ENCODE peak calls at places on chromosomes 6 and 20, in four cellular contexts. One of them, this sample, is unnamed.
A peak's percentile ranks its signal among the peaks of the same experiment; 100 is the strongest.

GRCh38 chr20:20241966-20242365 is 125.9 kb upstream of the INSM1 start:
- DNase-seq in ascending aorta: no peak
- DNase-seq in sigmoid colon: no peak
- DNase-seq in DND-41: no peak
- DNase-seq in this sample: no peak

GRCh38 chr6:109172096-109172495 is 76.8 kb downstream of the CEP57L1 start:
- DNase-seq in DND-41: no peak
- DNase-seq in ascending aorta: no peak
- DNase-seq in sigmoid colon: no peak
- DNase-seq in this sample: no peak

GRCh38 chr6:25449774-25450173 is 170.6 kb downstream of the CARMIL1 start:
- DNase-seq in ascending aorta: no peak
- DNase-seq in sigmoid colon: no peak
- DNase-seq in DND-41: no peak
- DNase-seq in this sample: no peak

GRCh38 chr20:64077094-64077493 is 2.2 kb downstream of the RGS19 start:
- DNase-seq in ascending aorta: no peak
- DNase-seq in sigmoid colon: no peak
- DNase-seq in DND-41: peak; percentile 52
- DNase-seq in this sample: no peak

GRCh38 chr6:32058511-32058963 is 20.3 kb downstream of the CYP21A2 start:
- DNase-seq in DND-41: no peak
- DNase-seq in sigmoid colon: no peak
- DNase-seq in ascending aorta: no peak
- DNase-seq in this sample: no peak

GRCh38 chr6:64250126-64250525 is 614.5 kb downstream of the PHF3 start:
- DNase-seq in ascending aorta: no peak
- DNase-seq in DND-41: no peak
- DNase-seq in sigmoid colon: no peak
- DNase-seq in this sample: no peak

GRCh38 chr6:14903176-14904088 is 342.4 kb upstream of the JARID2 start:
- DNase-seq in sigmoid colon: no peak
- DNase-seq in ascending aorta: no peak
- DNase-seq in DND-41: peak; percentile 68
- DNase-seq in this sample: no peak

GRCh38 chr20:62486431-62486954 is 10.7 kb upstream of the GATA5 start:
- DNase-seq in ascending aorta: no peak
- DNase-seq in DND-41: no peak
- DNase-seq in sigmoid colon: no peak
- DNase-seq in this sample: no peak

GRCh38 chr6:16108419-16108818 is 20.5 kb upstream of the MYLIP start:
- DNase-seq in ascending aorta: no peak
- DNase-seq in DND-41: no peak
- DNase-seq in sigmoid colon: no peak
- DNase-seq in this sample: no peak

GRCh38 chr20:59672576-59672975 is 68.2 kb downstream of the PHACTR3 start:
- DNase-seq in ascending aorta: no peak
- DNase-seq in sigmoid colon: no peak
- DNase-seq in DND-41: no peak
- DNase-seq in this sample: no peak

GRCh38 chr20:49037962-49038387 is 8.1 kb upstream of the CSE1L start:
- DNase-seq in DND-41: no peak
- DNase-seq in sigmoid colon: no peak
- DNase-seq in ascending aorta: no peak
- DNase-seq in this sample: peak; percentile 34

GRCh38 chr6:138517635-138518034 is 18.3 kb upstream of the NHSL1 start:
- DNase-seq in sigmoid colon: no peak
- DNase-seq in DND-41: peak; percentile 42
- DNase-seq in ascending aorta: no peak
- DNase-seq in this sample: peak; percentile 50

GRCh38 chr20:62860391-62860923 is 1.2 kb downstream of the TCFL5 start:
- DNase-seq in DND-41: no peak
- DNase-seq in sigmoid colon: no peak
- DNase-seq in ascending aorta: no peak
- DNase-seq in this sample: no peak

GRCh38 chr20:63475209-63475608 is 2.8 kb upstream of the KCNQ2 start:
- DNase-seq in ascending aorta: no peak
- DNase-seq in DND-41: peak; percentile 37
- DNase-seq in sigmoid colon: no peak
- DNase-seq in this sample: no peak

GRCh38 chr20:23350855-23351838 is 556 bp downstream of the NXT1 start:
- DNase-seq in sigmoid colon: peak; percentile 79
- DNase-seq in DND-41: peak; percentile 69
- DNase-seq in ascending aorta: peak; percentile 33
- DNase-seq in this sample: peak; percentile 59

GRCh38 chr20:40770564-40771307 is 81.7 kb upstream of the MAFB start:
- DNase-seq in ascending aorta: no peak
- DNase-seq in sigmoid colon: peak; percentile 71
- DNase-seq in DND-41: peak; percentile 19
- DNase-seq in this sample: no peak

GRCh38 chr6:42279144-42279781 is 61.6 kb upstream of the MRPS10 start:
- DNase-seq in DND-41: no peak
- DNase-seq in sigmoid colon: peak; percentile 71
- DNase-seq in ascending aorta: no peak
- DNase-seq in this sample: no peak

GRCh38 chr6:12538881-12539357 is 177.6 kb upstream of the PHACTR1 start:
- DNase-seq in sigmoid colon: no peak
- DNase-seq in ascending aorta: no peak
- DNase-seq in DND-41: no peak
- DNase-seq in this sample: no peak

GRCh38 chr6:106334646-106335448 is 9.3 kb upstream of the ATG5 start:
- DNase-seq in ascending aorta: no peak
- DNase-seq in DND-41: peak; percentile 51
- DNase-seq in sigmoid colon: peak; percentile 71
- DNase-seq in this sample: peak; percentile 56

GRCh38 chr6:152720964-152721363 is 23.3 kb downstream of the MYCT1 start:
- DNase-seq in DND-41: no peak
- DNase-seq in ascending aorta: no peak
- DNase-seq in sigmoid colon: no peak
- DNase-seq in this sample: no peak

GRCh38 chr6:132063204-132063603 is 112.0 kb upstream of the CCN2 start:
- DNase-seq in DND-41: no peak
- DNase-seq in ascending aorta: no peak
- DNase-seq in sigmoid colon: no peak
- DNase-seq in this sample: no peak

GRCh38 chr20:24634855-24635254 is 165.4 kb downstream of the SYNDIG1 start:
- DNase-seq in ascending aorta: no peak
- DNase-seq in DND-41: no peak
- DNase-seq in sigmoid colon: no peak
- DNase-seq in this sample: no peak

GRCh38 chr20:25287631-25288290 is 39.9 kb downstream of the PYGB start:
- DNase-seq in DND-41: no peak
- DNase-seq in ascending aorta: no peak
- DNase-seq in sigmoid colon: peak; percentile 18
- DNase-seq in this sample: no peak

GRCh38 chr6:39426057-39426592 is 103.6 kb upstream of the KCNK16 start:
- DNase-seq in DND-41: no peak
- DNase-seq in sigmoid colon: no peak
- DNase-seq in ascending aorta: no peak
- DNase-seq in this sample: no peak

GRCh38 chr6:31738048-31738979 is 1.5 kb upstream of the MSH5 start:
- DNase-seq in DND-41: peak; percentile 89
- DNase-seq in sigmoid colon: no peak
- DNase-seq in ascending aorta: no peak
- DNase-seq in this sample: peak; percentile 84

GRCh38 chr6:156410649-156411048 is 366.5 kb upstream of the ARID1B start:
- DNase-seq in sigmoid colon: no peak
- DNase-seq in ascending aorta: no peak
- DNase-seq in DND-41: no peak
- DNase-seq in this sample: peak; percentile 14

GRCh38 chr20:45951474-45951873 is 17.0 kb downstream of the PCIF1 start:
- DNase-seq in sigmoid colon: no peak
- DNase-seq in ascending aorta: no peak
- DNase-seq in DND-41: no peak
- DNase-seq in this sample: no peak

DNA sequence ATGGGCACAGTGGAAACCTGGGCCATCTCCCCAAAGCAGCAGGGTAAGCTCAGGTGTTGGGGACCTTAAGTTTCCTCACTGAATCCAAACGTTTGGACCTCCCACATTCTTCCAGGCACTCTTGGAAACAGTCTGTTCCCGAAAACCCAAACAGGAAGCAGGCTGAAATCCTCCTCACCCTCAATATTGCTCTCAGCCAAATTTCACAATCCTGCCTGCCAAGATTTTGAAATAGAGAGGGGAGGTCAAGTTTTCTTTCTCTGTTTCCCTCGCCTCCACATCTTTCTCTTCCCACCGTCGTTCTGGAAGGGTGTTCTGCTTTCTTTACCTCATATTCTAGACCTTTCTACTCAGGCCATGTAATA is 392.0 kb upstream of the SASH1 start:
- DNase-seq in ascending aorta: no peak
- DNase-seq in DND-41: no peak
- DNase-seq in sigmoid colon: no peak
- DNase-seq in this sample: no peak
- H3K27ac ChIP-seq in ascending aorta: peak overlapping the region; percentile 26
- H3K27ac ChIP-seq in DND-41: no peak overlapping the region
- H3K27ac ChIP-seq in sigmoid colon: peak overlapping the region; percentile 23
- H3K27ac ChIP-seq in this sample: no peak overlapping the region

GRCh38 chr20:17889226-17889625 is 79.4 kb downstream of the SNX5 start:
- DNase-seq in ascending aorta: no peak
- DNase-seq in sigmoid colon: no peak
- DNase-seq in DND-41: no peak
- DNase-seq in this sample: no peak
- H3K27ac ChIP-seq in ascending aorta: no peak overlapping the region
- H3K27ac ChIP-seq in sigmoid colon: no peak overlapping the region
- H3K27ac ChIP-seq in DND-41: no peak overlapping the region
- H3K27ac ChIP-seq in this sample: no peak overlapping the region

GRCh38 chr20:44736170-44737021 is 9.3 kb upstream of the KCNK15 start:
- DNase-seq in ascending aorta: no peak
- DNase-seq in DND-41: peak; percentile 46
- DNase-seq in sigmoid colon: peak; percentile 88
- DNase-seq in this sample: peak; percentile 28

GRCh38 chr20:44734938-44735337 is 10.7 kb upstream of the KCNK15 start:
- DNase-seq in sigmoid colon: no peak
- DNase-seq in ascending aorta: no peak
- DNase-seq in DND-41: no peak
- DNase-seq in this sample: no peak

GRCh38 chr20:44733341-44734069 is 12.2 kb upstream of the KCNK15 start:
- DNase-seq in sigmoid colon: peak; percentile 86
- DNase-seq in DND-41: peak; percentile 76
- DNase-seq in ascending aorta: no peak
- DNase-seq in this sample: peak; percentile 54

GRCh38 chr20:44737116-44737515 is 8.5 kb upstream of the KCNK15 start:
- DNase-seq in sigmoid colon: no peak
- DNase-seq in ascending aorta: no peak
- DNase-seq in DND-41: no peak
- DNase-seq in this sample: no peak

GRCh38 chr20:44735816-44736169 is 9.9 kb upstream of the KCNK15 start:
- DNase-seq in DND-41: no peak
- DNase-seq in ascending aorta: no peak
- DNase-seq in sigmoid colon: no peak
- DNase-seq in this sample: no peak
- H3K27ac ChIP-seq in DND-41: no peak overlapping the region
- H3K27ac ChIP-seq in ascending aorta: peak overlapping the region; percentile 80
- H3K27ac ChIP-seq in sigmoid colon: peak overlapping the region; percentile 33
- H3K27ac ChIP-seq in this sample: no peak overlapping the region

GRCh38 chr6:139636391-139636790 is 261.9 kb upstream of the CITED2 start:
- DNase-seq in ascending aorta: no peak
- DNase-seq in sigmoid colon: no peak
- DNase-seq in DND-41: no peak
- DNase-seq in this sample: no peak
- H3K27ac ChIP-seq in ascending aorta: no peak overlapping the region
- H3K27ac ChIP-seq in sigmoid colon: no peak overlapping the region
- H3K27ac ChIP-seq in DND-41: no peak overlapping the region
- H3K27ac ChIP-seq in this sample: no peak overlapping the region

DNA sequence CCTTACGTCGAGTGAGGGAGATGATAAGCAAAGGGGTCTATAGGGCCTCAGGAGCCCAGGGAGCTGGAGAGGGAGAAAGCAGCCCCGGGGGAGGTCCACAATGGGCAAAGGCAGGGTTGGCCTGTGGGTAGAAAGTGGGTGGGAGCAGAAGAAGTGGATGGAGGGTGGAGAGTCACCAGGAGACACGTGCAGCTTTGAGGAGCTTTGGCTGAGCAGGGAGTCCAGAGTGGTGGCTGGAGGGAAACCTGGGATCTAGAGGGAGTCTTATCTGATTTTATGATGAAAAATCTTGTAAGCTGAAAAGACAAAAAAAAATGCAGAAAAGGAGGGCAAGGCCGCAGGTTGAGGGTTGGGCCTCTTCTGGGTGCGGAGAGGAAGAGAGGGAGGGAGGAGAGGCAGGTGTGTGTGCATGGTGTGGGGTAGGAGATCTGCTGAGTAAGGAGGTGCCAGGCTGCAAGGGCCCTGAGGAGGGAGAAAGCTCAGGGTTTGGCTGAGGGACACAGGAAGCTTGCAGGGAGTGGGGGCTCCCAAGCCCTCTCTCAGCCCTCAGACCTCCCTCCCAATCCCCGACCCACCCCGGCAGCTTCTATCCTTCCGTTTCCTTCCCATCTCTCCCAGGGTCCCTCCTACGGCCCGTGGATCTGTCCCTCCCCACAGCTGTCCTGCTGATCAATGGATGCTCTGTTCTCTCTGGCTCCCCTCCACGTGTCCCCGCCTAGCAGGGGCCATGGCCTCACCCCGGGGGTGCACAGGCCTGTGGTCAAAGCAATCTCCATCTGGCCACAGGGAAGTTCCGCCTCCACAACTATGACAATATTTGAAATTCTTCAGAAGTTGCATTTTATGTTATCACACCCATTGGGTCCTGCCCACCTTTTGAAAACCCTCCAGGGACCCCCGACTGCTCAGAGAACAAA is 17.1 kb upstream of the BPI start:
- DNase-seq in sigmoid colon: peak; percentile 67
- DNase-seq in DND-41: no peak
- DNase-seq in ascending aorta: no peak
- DNase-seq in this sample: no peak
- H3K27ac ChIP-seq in sigmoid colon: no peak overlapping the region
- H3K27ac ChIP-seq in DND-41: no peak overlapping the region
- H3K27ac ChIP-seq in ascending aorta: no peak overlapping the region
- H3K27ac ChIP-seq in this sample: no peak overlapping the region

DNA sequence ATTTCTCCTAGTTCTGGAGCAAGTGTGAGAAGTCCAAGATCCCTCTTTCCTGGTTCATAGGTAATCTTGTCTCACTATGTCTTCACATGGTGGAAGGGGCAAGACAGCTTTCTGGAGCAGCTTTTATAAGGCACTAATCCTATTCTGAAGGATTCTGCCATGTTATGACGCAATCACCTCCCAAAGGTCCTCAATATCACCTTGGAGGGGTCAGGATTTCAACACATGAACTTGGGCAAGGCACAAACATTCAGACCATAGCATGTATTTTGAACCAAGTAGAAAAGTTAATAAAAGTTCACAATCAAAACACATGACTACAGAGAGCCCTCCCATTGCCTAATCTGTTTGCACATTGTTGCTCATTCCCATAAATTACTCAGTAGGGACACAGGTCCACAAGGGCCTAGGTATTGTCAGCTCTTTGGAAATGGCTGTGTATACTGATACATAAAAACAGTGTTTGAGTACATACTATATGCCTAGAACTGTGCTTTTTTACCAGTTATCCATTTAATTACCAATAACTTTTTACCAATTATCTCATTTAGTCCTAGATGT is 11.3 kb upstream of the TRDN start:
- DNase-seq in ascending aorta: no peak
- DNase-seq in DND-41: no peak
- DNase-seq in sigmoid colon: no peak
- DNase-seq in this sample: no peak
- H3K27ac ChIP-seq in ascending aorta: no peak overlapping the region
- H3K27ac ChIP-seq in DND-41: no peak overlapping the region
- H3K27ac ChIP-seq in sigmoid colon: no peak overlapping the region
- H3K27ac ChIP-seq in this sample: no peak overlapping the region

This sample was measured in CD4-positive, alpha-beta memory T cell.